ENCODE peak calls at places on chromosomes 2 and 18, in eight cellular contexts. T is tibial nerve, H is AG09309, E is BJ, Z is lower lobe of right lung, S is right lobe of liver, L is body of pancreas, R is HepG2. P is an unnamed sample.

GRCh38 chr2:16860627-16861026 is 195.0 kb upstream of the CYRIA start:
- DNase-seq in T (no peak), H (no peak), E (no peak), Z (no peak), S (no peak), L (no peak), R (no peak), P (no peak)

GRCh38 chr18:59416818-59417217 is 57.8 kb upstream of the LMAN1 start:
- DNase-seq in T (no peak), H (no peak), E (no peak), Z (no peak), S (no peak), L (no peak), R (no peak), P (no peak)

GRCh38 chr2:142030735-142031134 is 100.1 kb downstream of the LRP1B start:
- DNase-seq in T (no peak), H (no peak), E (no peak), Z (no peak), S (no peak), L (no peak), R (no peak), P (no peak)

GRCh38 chr2:55309441-55309840 is 40.4 kb upstream of the MTIF2 start:
- DNase-seq in T (no peak), H (peak), E (peak), Z (no peak), S (no peak), L (no peak), R (no peak), P (no peak)

GRCh38 chr2:219178377-219179175 is 501 bp downstream of the RETREG2 start:
- DNase-seq in T (peak), H (no peak), E (no peak), Z (peak), S (peak), L (peak), R (no peak), P (no peak)

GRCh38 chr18:54210463-54210862 is 14.0 kb downstream of the MBD2 start:
- DNase-seq in T (no peak), H (no peak), E (no peak), Z (no peak), S (no peak), L (no peak), R (no peak), P (no peak)

GRCh38 chr2:212548459-212548815 is 9.8 kb upstream of the ERBB4 start:
- DNase-seq in T (peak), H (no peak), E (peak), Z (no peak), S (no peak), L (peak), R (peak), P (no peak)

GRCh38 chr2:219514196-219514761 is at the start of gene ASIC4:
- DNase-seq in T (no peak), H (no peak), E (no peak), Z (no peak), S (no peak), L (no peak), R (no peak), P (no peak)

GRCh38 chr18:79524181-79525078 is 128.7 kb downstream of the NFATC1 start:
- DNase-seq in T (no peak), H (no peak), E (no peak), Z (peak), S (peak), L (peak), R (no peak), P (no peak)

GRCh38 chr2:152298754-152299153 is 36.2 kb upstream of the FMNL2 start:
- DNase-seq in T (no peak), H (no peak), E (no peak), Z (no peak), S (no peak), L (no peak), R (no peak), P (no peak)

GRCh38 chr2:241008711-241009121 is 10.3 kb downstream of the SNED1 start:
- DNase-seq in T (no peak), H (no peak), E (no peak), Z (no peak), S (no peak), L (no peak), R (no peak), P (no peak)

GRCh38 chr18:48488388-48488850 is 50.4 kb upstream of the CTIF start:
- DNase-seq in T (peak), H (peak), E (peak), Z (peak), S (peak), L (peak), R (peak), P (no peak)

GRCh38 chr2:72994282-72994990 is 77.1 kb downstream of the SFXN5 start:
- DNase-seq in T (no peak), H (no peak), E (no peak), Z (no peak), S (peak), L (no peak), R (no peak), P (no peak)

GRCh38 chr18:44624052-44624451 is 56.6 kb upstream of the SETBP1 start:
- DNase-seq in T (no peak), H (no peak), E (no peak), Z (no peak), S (peak), L (no peak), R (no peak), P (no peak)

GRCh38 chr2:9703701-9704221 is 73.0 kb upstream of the YWHAQ start:
- DNase-seq in T (peak), H (peak), E (peak), Z (peak), S (no peak), L (no peak), R (peak), P (no peak)

GRCh38 chr2:223467194-223467593 is 135.0 kb downstream of the SCG2 start:
- DNase-seq in T (no peak), H (no peak), E (no peak), Z (no peak), S (no peak), L (no peak), R (no peak), P (no peak)

GRCh38 chr2:104889261-104890091 is 35.6 kb downstream of the POU3F3 start:
- DNase-seq in T (no peak), H (no peak), E (no peak), Z (no peak), S (no peak), L (no peak), R (no peak), P (no peak)

GRCh38 chr18:74840492-74841167 is 243.0 kb downstream of the ZNF407 start:
- DNase-seq in T (no peak), H (peak), E (no peak), Z (no peak), S (no peak), L (no peak), R (peak), P (no peak)

GRCh38 chr2:241035818-241036396 is 37.5 kb downstream of the SNED1 start:
- DNase-seq in T (no peak), H (no peak), E (no peak), Z (no peak), S (no peak), L (no peak), R (no peak), P (no peak)

GRCh38 chr18:3499498-3499897 is 49.5 kb downstream of the TGIF1 start:
- DNase-seq in T (no peak), H (no peak), E (no peak), Z (no peak), S (no peak), L (no peak), R (no peak), P (no peak)

GRCh38 chr2:12251749-12252148 is 465.0 kb upstream of the TRIB2 start:
- DNase-seq in T (no peak), H (no peak), E (no peak), Z (no peak), S (no peak), L (no peak), R (no peak), P (no peak)

GRCh38 chr2:141341444-141341843 is 789.4 kb downstream of the LRP1B start:
- DNase-seq in T (no peak), H (peak), E (peak), Z (no peak), S (no peak), L (no peak), R (no peak), P (no peak)

GRCh38 chr2:10027931-10028330 is 15.4 kb upstream of the KLF11 start:
- DNase-seq in T (no peak), H (no peak), E (no peak), Z (no peak), S (no peak), L (no peak), R (no peak), P (no peak)

GRCh38 chr2:64653174-64654062 is at the start of gene SERTAD2:
- DNase-seq in T (peak), H (peak), E (no peak), Z (peak), S (peak), L (peak), R (peak), P (no peak)
- TF ChIP-seq CTCF in T (no peak), H (no peak), E (no peak), Z (peak), S (no peak), L (no peak), R (peak), P (no peak)

DNA sequence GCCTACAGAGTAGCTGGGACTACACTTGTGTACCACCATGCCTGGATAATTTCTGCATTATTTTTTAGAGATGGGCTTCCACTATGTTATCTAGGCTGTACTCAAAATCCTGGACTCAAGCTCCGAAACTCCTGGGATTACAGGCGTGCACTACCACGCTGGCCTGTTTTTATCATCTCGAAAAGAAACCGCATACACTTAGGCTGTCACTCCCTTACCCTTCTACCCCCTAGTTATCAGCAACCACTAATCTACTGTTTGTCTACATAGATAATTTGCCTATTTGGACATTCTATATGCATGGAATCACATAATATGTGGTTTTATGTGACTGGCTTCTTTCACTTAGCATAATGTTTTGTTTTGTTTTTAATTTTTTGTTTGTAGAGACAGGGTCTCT is 8.5 kb upstream of the PUM2 start:
- DNase-seq in T (no peak), H (no peak), E (no peak), Z (no peak), S (no peak), L (no peak), R (no peak), P (no peak)
- H3K4me3 ChIP-seq in T (no peak), H (no peak), E (no peak), Z (no peak), S (no peak), L (no peak), R (no peak), P (no peak)

DNA sequence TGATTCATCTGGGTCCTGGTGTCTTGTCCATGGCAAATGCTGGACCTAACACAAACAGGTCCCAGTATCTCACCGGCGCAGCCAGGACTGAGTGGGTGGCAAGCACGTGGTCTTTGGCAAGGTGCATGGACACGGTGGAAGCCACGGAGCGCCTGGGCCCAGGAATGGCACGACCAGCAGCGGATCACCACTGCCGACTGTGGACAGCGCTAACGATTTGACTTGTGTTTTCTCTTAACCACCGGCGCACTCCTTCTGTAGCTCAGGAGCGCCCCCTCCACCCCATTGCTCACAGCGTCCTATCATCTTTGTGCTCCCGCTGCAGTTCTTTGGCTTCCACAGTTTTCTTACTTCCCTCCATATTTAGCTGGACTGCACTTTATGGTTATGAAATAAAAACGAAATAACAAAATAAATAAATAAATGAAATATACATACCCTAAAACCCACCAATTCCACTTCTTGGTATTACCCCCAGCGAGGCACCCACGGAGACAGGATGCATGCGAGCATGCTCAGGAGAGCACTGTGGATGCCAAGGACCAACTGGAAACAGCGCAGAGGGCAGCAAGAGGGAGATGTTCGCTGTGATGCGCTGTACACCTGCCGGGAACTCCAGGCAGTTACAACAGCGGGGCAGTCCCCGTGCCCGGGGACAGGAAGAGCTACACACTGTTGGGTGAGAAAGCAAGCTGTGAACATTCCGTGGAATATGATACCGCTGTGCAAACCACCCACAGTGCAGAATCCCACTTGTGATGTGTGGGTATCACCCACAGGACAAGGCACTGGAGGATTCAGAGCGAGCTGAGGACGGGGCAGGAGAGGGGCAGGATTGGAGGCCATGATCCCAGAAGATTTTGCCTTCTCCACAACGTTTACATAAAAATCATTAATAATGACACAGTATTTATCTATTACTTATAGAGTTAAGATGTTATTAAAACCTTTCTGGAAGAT is 7.0 kb upstream of the CIDEA start:
- DNase-seq in T (no peak), H (no peak), E (no peak), Z (no peak), S (no peak), L (no peak), R (peak), P (no peak)
- TF ChIP-seq CTCF in T (no peak), H (no peak), E (peak), Z (no peak), S (no peak), L (no peak), R (peak), P (no peak)

GRCh38 chr2:58045580-58046334 is 849 bp upstream of the VRK2 start:
- DNase-seq in T (no peak), H (no peak), E (no peak), Z (peak), S (no peak), L (peak), R (no peak), P (no peak)

GRCh38 chr2:58046585-58047372 is at the start of gene VRK2:
- DNase-seq in T (peak), H (no peak), E (peak), Z (peak), S (peak), L (peak), R (peak), P (peak)

GRCh38 chr2:58046335-58046584 is 346 bp upstream of the VRK2 start:
- DNase-seq in T (no peak), H (no peak), E (no peak), Z (no peak), S (no peak), L (no peak), R (no peak), P (no peak)

GRCh38 chr2:58042486-58042970 is 4.1 kb upstream of the VRK2 start:
- DNase-seq in T (no peak), H (peak), E (no peak), Z (no peak), S (no peak), L (no peak), R (peak), P (no peak)

GRCh38 chr2:58044145-58044544 is 2.5 kb upstream of the VRK2 start:
- DNase-seq in T (no peak), H (no peak), E (no peak), Z (no peak), S (no peak), L (no peak), R (no peak), P (no peak)
- H3K4me3 ChIP-seq in T (no peak), H (no peak), E (no peak), Z (no peak), S (no peak), L (no peak), R (no peak), P (no peak)

GRCh38 chr2:231670892-231671616 is 37.3 kb upstream of the PTMA start:
- DNase-seq in T (no peak), H (no peak), E (no peak), Z (no peak), S (no peak), L (no peak), R (no peak), P (no peak)

GRCh38 chr2:231668981-231669380 is 39.3 kb upstream of the PTMA start:
- DNase-seq in T (no peak), H (no peak), E (no peak), Z (no peak), S (no peak), L (no peak), R (no peak), P (no peak)

GRCh38 chr2:231673348-231673770 is 35.0 kb upstream of the PTMA start:
- DNase-seq in T (no peak), H (no peak), E (no peak), Z (peak), S (no peak), L (no peak), R (peak), P (peak)

GRCh38 chr2:231672617-231673347 is 35.5 kb upstream of the PTMA start:
- DNase-seq in T (no peak), H (no peak), E (no peak), Z (peak), S (no peak), L (no peak), R (peak), P (peak)

GRCh38 chr2:231671617-231672350 is 36.5 kb upstream of the PTMA start:
- DNase-seq in T (no peak), H (no peak), E (no peak), Z (peak), S (no peak), L (no peak), R (peak), P (peak)
- TF ChIP-seq CTCF in T (no peak), H (no peak), E (no peak), Z (no peak), S (no peak), L (no peak), R (no peak), P (no peak)

GRCh38 chr2:230714122-230714453 is 1.4 kb downstream of the CAB39 start:
- DNase-seq in T (no peak), H (no peak), E (peak), Z (no peak), S (no peak), L (no peak), R (peak), P (no peak)

GRCh38 chr2:230716588-230716987 is 3.9 kb downstream of the CAB39 start:
- DNase-seq in T (no peak), H (no peak), E (no peak), Z (no peak), S (no peak), L (no peak), R (no peak), P (no peak)

GRCh38 chr2:230713331-230714121 is 884 bp downstream of the CAB39 start:
- DNase-seq in T (no peak), H (no peak), E (no peak), Z (peak), S (peak), L (peak), R (peak), P (no peak)

GRCh38 chr2:230717595-230717994 is 5.0 kb downstream of the CAB39 start:
- DNase-seq in T (no peak), H (no peak), E (no peak), Z (no peak), S (no peak), L (no peak), R (no peak), P (no peak)

DNA sequence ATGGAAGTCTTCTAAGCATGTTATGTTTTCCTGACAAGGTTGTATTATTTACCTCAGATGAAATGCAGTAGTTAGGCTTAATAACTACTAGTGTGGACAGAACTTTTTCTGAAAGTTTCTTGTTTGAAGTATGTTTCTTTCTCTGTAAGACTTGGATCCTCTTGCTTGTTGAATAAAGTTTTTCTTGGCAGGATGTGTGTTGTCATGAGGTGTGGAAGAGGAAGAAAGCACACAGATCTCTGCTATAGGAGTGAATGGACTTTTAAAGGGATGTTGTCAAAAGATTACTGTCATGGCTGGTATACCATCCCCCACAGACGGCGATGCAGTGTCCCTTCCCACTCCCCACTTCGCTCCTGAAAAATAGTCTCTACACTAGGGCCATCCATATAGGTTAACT is 2.6 kb downstream of the CAB39 start:
- DNase-seq in T (no peak), H (no peak), E (no peak), Z (no peak), S (no peak), L (no peak), R (no peak), P (no peak)
- H3K4me3 ChIP-seq in T (no peak), H (no peak), E (no peak), Z (peak), S (no peak), L (no peak), R (no peak), P (peak)

DNA sequence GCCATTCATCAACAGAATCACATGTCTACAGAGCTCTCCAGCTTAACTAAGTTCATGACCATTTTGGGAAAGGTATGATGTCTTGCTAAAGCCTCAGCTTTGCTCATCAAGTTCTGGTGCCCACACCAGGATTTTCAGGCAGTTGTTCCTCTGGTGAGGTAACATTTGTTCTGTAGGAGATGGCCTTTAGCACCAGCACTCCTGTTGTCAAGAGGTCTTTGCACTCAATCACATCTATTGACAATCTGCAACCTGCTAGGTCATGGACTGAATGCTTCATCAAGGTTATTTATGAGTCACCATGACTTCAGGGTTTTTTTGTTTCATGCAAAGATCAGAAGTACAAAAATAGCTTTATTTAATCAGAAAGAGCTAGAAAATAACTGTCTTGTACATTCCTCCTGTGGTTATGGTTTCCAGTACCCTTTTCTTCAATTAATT is 36.6 kb upstream of the VIT start:
- DNase-seq in T (no peak), H (no peak), E (no peak), Z (no peak), S (no peak), L (no peak), R (peak), P (no peak)
- TF ChIP-seq CTCF in T (no peak), H (no peak), E (no peak), Z (no peak), S (no peak), L (no peak), R (no peak), P (no peak)

GRCh38 chr2:594297-594949 is 82.8 kb downstream of the TMEM18 start:
- DNase-seq in T (no peak), H (no peak), E (no peak), Z (no peak), S (no peak), L (no peak), R (no peak), P (no peak)
- H3K4me3 ChIP-seq in T (no peak), H (no peak), E (no peak), Z (no peak), S (no peak), L (no peak), R (no peak), P (no peak)